ENCODE peak calls at places on chromosomes 1 and 21, in six cellular contexts. One of them, this sample, is unnamed.

GRCh38 chr1:183097438-183098051 is 74.3 kb downstream of the LAMC1 start:
- DNase-seq in A549: no peak
- DNase-seq in thyroid gland: no peak
- DNase-seq in uterus: no peak
- DNase-seq in transverse colon: no peak
- DNase-seq in ovary: no peak
- DNase-seq in this sample: no peak

GRCh38 chr1:221756830-221757551 is 15.1 kb upstream of the DUSP10 start:
- DNase-seq in ovary: no peak
- DNase-seq in transverse colon: no peak
- DNase-seq in A549: no peak
- DNase-seq in uterus: no peak
- DNase-seq in thyroid gland: no peak
- DNase-seq in this sample: no peak

GRCh38 chr1:185534806-185535205 is 199.4 kb upstream of the HMCN1 start:
- DNase-seq in transverse colon: no peak
- DNase-seq in thyroid gland: peak; percentile 10
- DNase-seq in A549: no peak
- DNase-seq in uterus: no peak
- DNase-seq in ovary: no peak
- DNase-seq in this sample: no peak

GRCh38 chr1:246724001-246724724 is at the start of gene SCCPDH:
- DNase-seq in ovary: peak; percentile 69
- DNase-seq in uterus: peak; percentile 67
- DNase-seq in thyroid gland: peak; percentile 82
- DNase-seq in A549: peak; percentile 77
- DNase-seq in transverse colon: peak; percentile 72
- DNase-seq in this sample: peak; percentile 69

GRCh38 chr21:44611551-44611950 is 328 bp upstream of the KRTAP10-8 start:
- DNase-seq in transverse colon: no peak
- DNase-seq in thyroid gland: no peak
- DNase-seq in A549: no peak
- DNase-seq in uterus: no peak
- DNase-seq in ovary: no peak
- DNase-seq in this sample: no peak

GRCh38 chr1:183996036-183996376 is 41.5 kb downstream of the COLGALT2 start:
- DNase-seq in A549: no peak
- DNase-seq in transverse colon: no peak
- DNase-seq in uterus: no peak
- DNase-seq in thyroid gland: no peak
- DNase-seq in ovary: no peak
- DNase-seq in this sample: no peak

GRCh38 chr21:38037416-38037815 is 121.2 kb upstream of the KCNJ6 start:
- DNase-seq in ovary: no peak
- DNase-seq in uterus: no peak
- DNase-seq in thyroid gland: no peak
- DNase-seq in A549: peak; percentile 47
- DNase-seq in transverse colon: no peak
- DNase-seq in this sample: no peak

GRCh38 chr1:63987014-63987630 is 213.3 kb downstream of the ROR1 start:
- DNase-seq in thyroid gland: no peak
- DNase-seq in ovary: no peak
- DNase-seq in A549: no peak
- DNase-seq in uterus: no peak
- DNase-seq in transverse colon: no peak
- DNase-seq in this sample: no peak

GRCh38 chr1:39491146-39491921 is at the start of gene BMP8A:
- DNase-seq in thyroid gland: peak; percentile 86
- DNase-seq in transverse colon: peak; percentile 83
- DNase-seq in ovary: peak; percentile 58
- DNase-seq in A549: peak; percentile 56
- DNase-seq in uterus: peak; percentile 58
- DNase-seq in this sample: peak; percentile 70

GRCh38 chr1:203492486-203493130 is 1.3 kb upstream of the OPTC start:
- DNase-seq in uterus: no peak
- DNase-seq in transverse colon: no peak
- DNase-seq in A549: no peak
- DNase-seq in thyroid gland: no peak
- DNase-seq in ovary: no peak
- DNase-seq in this sample: no peak

GRCh38 chr1:85379203-85380136 is 85.5 kb downstream of the DDAH1 start:
- DNase-seq in thyroid gland: no peak
- DNase-seq in transverse colon: no peak
- DNase-seq in A549: no peak
- DNase-seq in uterus: no peak
- DNase-seq in ovary: no peak
- DNase-seq in this sample: no peak

GRCh38 chr1:171801395-171801990 is 20.0 kb downstream of the METTL13 start:
- DNase-seq in A549: peak; percentile 50
- DNase-seq in ovary: no peak
- DNase-seq in thyroid gland: peak; percentile 31
- DNase-seq in transverse colon: no peak
- DNase-seq in uterus: no peak
- DNase-seq in this sample: no peak

GRCh38 chr1:5273280-5274003 is 619.0 kb downstream of the AJAP1 start:
- DNase-seq in transverse colon: no peak
- DNase-seq in ovary: no peak
- DNase-seq in thyroid gland: no peak
- DNase-seq in uterus: no peak
- DNase-seq in A549: no peak
- DNase-seq in this sample: no peak

DNA sequence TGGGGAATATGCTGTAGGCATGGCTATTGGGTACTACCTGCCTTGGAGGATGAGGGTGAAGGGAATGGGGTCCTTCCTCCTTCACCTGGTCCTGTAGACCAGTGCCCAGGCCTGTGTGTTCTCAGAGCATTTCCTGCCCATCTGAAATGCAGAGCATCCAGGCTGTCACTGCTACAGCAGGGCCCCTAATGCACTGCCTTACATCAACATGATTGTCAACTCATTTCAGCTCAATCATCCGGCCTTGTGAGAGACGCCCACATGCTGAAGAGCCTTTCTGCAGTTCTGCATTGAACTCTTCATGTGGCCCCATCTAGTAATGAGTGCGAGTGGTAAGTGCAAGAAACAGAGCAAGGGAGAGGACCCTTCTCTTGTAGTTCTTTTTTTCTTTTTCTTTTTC is 39.8 kb upstream of the SRP9 start:
- DNase-seq in ovary: no peak
- DNase-seq in A549: no peak
- DNase-seq in thyroid gland: no peak
- DNase-seq in transverse colon: no peak
- DNase-seq in uterus: no peak
- DNase-seq in this sample: no peak
- TF ChIP-seq POLR2A in ovary: no peak
- TF ChIP-seq POLR2A in A549: no peak
- TF ChIP-seq POLR2A in thyroid gland: no peak
- TF ChIP-seq POLR2A in transverse colon: no peak
- TF ChIP-seq POLR2A in uterus: no peak
- TF ChIP-seq POLR2A in this sample: no peak

DNA sequence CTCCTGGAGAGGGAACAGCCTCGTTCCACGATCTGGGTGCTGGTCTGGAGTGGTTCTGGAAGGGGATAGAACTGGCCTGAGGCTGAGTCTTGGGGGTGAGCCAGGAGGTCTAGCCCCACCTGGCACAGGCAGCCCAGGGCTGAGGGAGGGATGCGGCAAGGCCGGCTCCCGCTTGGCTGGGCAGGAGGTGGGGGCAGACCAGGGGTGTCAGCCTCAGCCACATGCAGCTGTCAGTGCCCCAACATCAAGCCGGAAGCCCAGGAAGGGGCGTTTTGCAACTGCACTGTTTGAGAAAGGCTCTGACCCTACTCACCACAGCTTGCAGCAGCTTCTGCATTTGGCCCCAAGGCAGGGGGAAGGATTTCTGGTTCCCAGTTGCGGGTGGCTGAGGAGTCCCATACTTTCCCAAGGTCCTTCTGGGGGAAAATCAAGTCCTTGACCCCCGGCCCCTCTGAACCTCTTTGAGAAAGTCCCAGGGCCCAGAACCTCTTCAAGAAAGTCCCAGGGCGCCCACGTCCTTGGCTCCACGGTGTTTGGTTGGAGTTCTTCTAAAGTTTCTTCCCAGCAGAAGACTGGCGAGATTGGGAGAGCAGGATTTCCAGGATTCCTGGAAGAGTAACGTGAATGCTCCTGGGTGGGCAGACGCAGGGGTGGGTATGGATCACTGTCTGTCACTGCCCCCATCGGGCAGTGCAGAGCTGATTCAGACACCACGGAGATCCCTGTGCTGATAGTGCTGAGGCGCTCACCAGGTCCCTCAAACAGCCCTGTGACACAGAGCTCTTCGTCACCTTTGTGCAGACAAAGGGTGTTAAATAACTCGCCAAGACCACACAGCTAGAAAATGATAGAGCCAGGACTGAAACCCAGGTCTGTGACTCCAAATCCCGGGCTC is 2.2 kb downstream of the EFHD2 start:
- DNase-seq in A549: no peak
- DNase-seq in thyroid gland: peak; percentile 65
- DNase-seq in transverse colon: peak; percentile 66
- DNase-seq in ovary: no peak
- DNase-seq in uterus: no peak
- DNase-seq in this sample: peak; percentile 86
- TF ChIP-seq POLR2A in A549: no peak
- TF ChIP-seq POLR2A in thyroid gland: no peak
- TF ChIP-seq POLR2A in transverse colon: no peak
- TF ChIP-seq POLR2A in ovary: no peak
- TF ChIP-seq POLR2A in uterus: no peak
- TF ChIP-seq POLR2A in this sample: no peak

GRCh38 chr1:95117207-95118018 is at the start of gene TLCD4:
- DNase-seq in transverse colon: peak; percentile 77
- DNase-seq in uterus: peak; percentile 64
- DNase-seq in thyroid gland: peak; percentile 68
- DNase-seq in A549: peak; percentile 50
- DNase-seq in ovary: peak; percentile 35
- DNase-seq in this sample: peak; percentile 94
- TF ChIP-seq POLR2A in transverse colon: peak; percentile 64
- TF ChIP-seq POLR2A in uterus: peak; percentile 57
- TF ChIP-seq POLR2A in thyroid gland: no peak
- TF ChIP-seq POLR2A in A549: peak; percentile 33
- TF ChIP-seq POLR2A in ovary: no peak
- TF ChIP-seq POLR2A in this sample: no peak

DNA sequence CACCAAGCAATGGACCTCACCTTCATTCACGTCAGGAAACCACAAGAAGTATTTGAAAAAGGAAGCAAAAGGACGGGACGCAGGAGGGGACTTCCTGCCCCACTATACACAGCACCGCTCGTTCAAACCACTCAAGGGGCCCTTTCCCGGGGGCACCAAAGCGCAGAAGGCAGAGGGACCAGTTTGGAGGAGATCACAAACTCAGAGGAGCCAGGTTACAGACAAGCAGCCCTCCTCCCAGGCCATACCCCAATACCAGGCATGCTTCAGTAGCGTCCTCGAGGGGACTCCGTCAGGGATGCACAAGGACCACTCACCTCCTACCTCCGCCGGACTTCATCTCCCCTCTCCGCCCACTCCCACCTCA is 685 bp downstream of the CRTC2 start:
- DNase-seq in transverse colon: peak; percentile 46
- DNase-seq in uterus: no peak
- DNase-seq in ovary: no peak
- DNase-seq in thyroid gland: peak; percentile 5
- DNase-seq in A549: no peak
- DNase-seq in this sample: peak; percentile 55
- TF ChIP-seq POLR2A in transverse colon: no peak
- TF ChIP-seq POLR2A in uterus: no peak
- TF ChIP-seq POLR2A in ovary: no peak
- TF ChIP-seq POLR2A in thyroid gland: no peak
- TF ChIP-seq POLR2A in A549: no peak
- TF ChIP-seq POLR2A in this sample: no peak

GRCh38 chr1:46288485-46289133 is 14.8 kb downstream of the LRRC41 start:
- DNase-seq in thyroid gland: no peak
- DNase-seq in uterus: no peak
- DNase-seq in ovary: no peak
- DNase-seq in A549: no peak
- DNase-seq in transverse colon: no peak
- DNase-seq in this sample: no peak

GRCh38 chr1:46284597-46285564 is 18.5 kb downstream of the LRRC41 start:
- DNase-seq in ovary: no peak
- DNase-seq in thyroid gland: no peak
- DNase-seq in A549: no peak
- DNase-seq in uterus: no peak
- DNase-seq in transverse colon: no peak
- DNase-seq in this sample: no peak

GRCh38 chr1:46289976-46290375 is 13.4 kb downstream of the LRRC41 start:
- DNase-seq in uterus: no peak
- DNase-seq in ovary: no peak
- DNase-seq in transverse colon: no peak
- DNase-seq in A549: no peak
- DNase-seq in thyroid gland: no peak
- DNase-seq in this sample: no peak

GRCh38 chr1:46289134-46289494 is 14.3 kb downstream of the LRRC41 start:
- DNase-seq in uterus: no peak
- DNase-seq in transverse colon: no peak
- DNase-seq in A549: no peak
- DNase-seq in ovary: no peak
- DNase-seq in thyroid gland: no peak
- DNase-seq in this sample: no peak

DNA sequence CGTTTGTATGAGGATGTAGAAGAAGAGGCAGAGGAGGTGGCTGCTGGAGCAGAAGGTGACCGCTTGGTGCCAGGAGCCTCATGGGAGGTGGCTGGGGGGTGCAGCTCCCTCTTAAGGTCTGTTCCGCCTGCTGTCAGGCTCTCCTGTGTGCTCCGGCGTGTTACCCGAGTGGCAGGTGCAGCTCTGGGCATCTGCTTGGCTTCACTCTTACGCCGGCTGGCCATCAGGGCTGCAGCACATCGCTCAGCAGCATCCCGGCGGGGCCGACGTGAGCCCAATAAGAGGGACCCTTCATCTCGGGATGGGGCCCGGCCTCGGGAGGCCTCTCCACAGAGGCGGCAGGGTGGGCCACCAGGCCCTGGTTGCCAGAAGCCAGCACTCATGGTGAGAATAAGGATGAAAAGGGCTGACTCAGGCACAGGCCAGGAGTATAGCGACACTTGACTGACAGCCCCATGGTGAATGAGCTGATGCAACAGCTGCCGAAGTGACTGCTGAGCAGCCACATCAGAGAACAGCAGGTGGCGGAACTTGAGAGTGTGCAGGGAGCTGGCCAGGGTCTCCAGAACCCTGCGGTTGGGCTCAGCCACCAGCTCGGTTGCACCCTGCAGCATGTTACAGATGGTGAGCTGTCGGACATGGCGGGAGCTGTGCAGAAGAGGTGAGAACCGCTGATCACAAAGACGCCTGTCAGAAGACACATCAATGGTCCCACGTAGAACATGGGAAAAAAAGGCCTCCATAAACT is 17.5 kb downstream of the LRRC41 start:
- DNase-seq in ovary: no peak
- DNase-seq in A549: no peak
- DNase-seq in transverse colon: no peak
- DNase-seq in uterus: no peak
- DNase-seq in thyroid gland: no peak
- DNase-seq in this sample: peak; percentile 66
- TF ChIP-seq POLR2A in ovary: no peak
- TF ChIP-seq POLR2A in A549: no peak
- TF ChIP-seq POLR2A in transverse colon: no peak
- TF ChIP-seq POLR2A in uterus: no peak
- TF ChIP-seq POLR2A in thyroid gland: no peak
- TF ChIP-seq POLR2A in this sample: no peak

DNA sequence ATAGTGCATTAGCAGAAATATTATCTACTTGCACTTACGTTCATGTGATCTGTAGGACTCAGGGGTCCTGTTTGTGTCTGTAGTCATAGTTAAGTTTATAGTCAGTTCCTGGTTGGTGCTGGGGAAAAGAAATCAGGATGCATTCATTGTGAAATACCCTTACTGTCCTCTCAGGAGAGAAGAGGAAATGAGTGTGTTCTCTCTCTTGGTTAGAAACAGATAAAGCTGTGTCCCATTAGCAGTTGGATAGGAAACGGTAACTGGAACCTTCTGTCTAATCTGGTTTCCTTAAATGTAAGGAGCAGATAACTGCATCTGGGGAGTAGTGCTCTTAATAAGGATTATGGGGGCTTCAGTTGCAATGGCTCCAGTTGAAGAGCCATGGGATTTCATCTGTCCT is 8.9 kb downstream of the SDCCAG8 start:
- DNase-seq in uterus: no peak
- DNase-seq in thyroid gland: no peak
- DNase-seq in ovary: no peak
- DNase-seq in A549: peak; percentile 5
- DNase-seq in transverse colon: no peak
- DNase-seq in this sample: no peak
- TF ChIP-seq POLR2A in uterus: no peak
- TF ChIP-seq POLR2A in thyroid gland: no peak
- TF ChIP-seq POLR2A in ovary: no peak
- TF ChIP-seq POLR2A in A549: no peak
- TF ChIP-seq POLR2A in transverse colon: no peak
- TF ChIP-seq POLR2A in this sample: no peak

This sample was measured in upper lobe of left lung.